ENCODE peak calls at places on chromosomes 16 and 17, in ten cellular contexts. G is GM06990, N is fibroblast of pulmonary artery, L is lung, J is AG04449, Q is mammary epithelial cell, V is right atrium auricular region, H is mesendoderm, O is H7, R is astrocyte of the spinal cord. M is an unnamed sample.
A peak's percentile ranks its signal among the peaks of the same experiment; 100 is the strongest.

GRCh38 chr17:71071041-71071440 is 901.7 kb downstream of the KCNJ2 start:
- DNase-seq in G (no peak), V (no peak), J (no peak), L (no peak), O (no peak), R (no peak), N (no peak), Q (no peak), H (no peak), M (no peak)

GRCh38 chr17:74430706-74431567 is 951 bp upstream of the GPRC5C start:
- DNase-seq in L (peak; percentile 86), R (peak; percentile 44), Q (peak; percentile 89), J (no peak), V (peak; percentile 76), O (peak; percentile 89), H (peak; percentile 74), N (peak; percentile 88), G (peak; percentile 72), M (no peak)

GRCh38 chr17:32345953-32346600 is 3.9 kb upstream of the ZNF207 start:
- DNase-seq in V (no peak), N (no peak), Q (no peak), O (no peak), R (no peak), J (no peak), L (no peak), H (peak; percentile 44), G (no peak), M (no peak)

GRCh38 chr16:23597003-23597756 is 1.1 kb upstream of the NDUFAB1 start:
- DNase-seq in J (no peak), R (no peak), H (peak; percentile 79), V (no peak), O (peak; percentile 55), N (peak; percentile 18), L (no peak), Q (no peak), G (peak; percentile 11), M (no peak)

GRCh38 chr17:64533784-64534183 is 27.0 kb downstream of the CEP95 start:
- DNase-seq in O (no peak), G (no peak), R (no peak), Q (no peak), J (no peak), L (no peak), V (no peak), N (no peak), H (no peak), M (no peak)

GRCh38 chr17:16484445-16485169 is 7.4 kb downstream of the LRRC75A start:
- DNase-seq in G (no peak), R (no peak), H (peak; percentile 54), Q (no peak), O (peak; percentile 77), N (no peak), V (no peak), L (no peak), J (no peak), M (no peak)

GRCh38 chr16:2229091-2229490 is 5.7 kb downstream of the E4F1 start:
- DNase-seq in H (no peak), Q (no peak), R (no peak), J (no peak), V (no peak), L (no peak), G (no peak), N (no peak), O (no peak), M (no peak)

GRCh38 chr16:31480851-31481250 is 2.1 kb upstream of the SLC5A2 start:
- DNase-seq in J (no peak), L (no peak), N (peak; percentile 44), R (no peak), H (no peak), V (no peak), Q (no peak), G (no peak), O (no peak), M (no peak)

GRCh38 chr17:45290269-45290765 is 26.5 kb downstream of the MAP3K14 start:
- DNase-seq in J (no peak), H (no peak), N (no peak), R (no peak), O (no peak), V (no peak), G (no peak), Q (no peak), L (no peak), M (no peak)

GRCh38 chr17:50205931-50206505 is 4.6 kb upstream of the COL1A1 start:
- DNase-seq in V (no peak), J (no peak), Q (no peak), N (no peak), O (peak; percentile 37), G (no peak), H (no peak), L (no peak), R (no peak), M (no peak)

GRCh38 chr16:57374067-57374534 is 1.8 kb downstream of the CX3CL1 start:
- DNase-seq in V (no peak), Q (peak; percentile 80), R (no peak), J (no peak), L (no peak), O (peak; percentile 18), H (no peak), N (peak; percentile 66), G (no peak), M (no peak)

GRCh38 chr17:33922971-33923370 is 332.1 kb upstream of the CCL2 start:
- DNase-seq in N (no peak), J (no peak), H (no peak), R (no peak), Q (no peak), L (no peak), G (no peak), O (no peak), V (no peak), M (no peak)

GRCh38 chr16:10181196-10182162 is 749 bp downstream of the GRIN2A start:
- DNase-seq in L (peak; percentile 52), V (peak; percentile 11), N (peak; percentile 54), J (no peak), O (peak; percentile 94), G (peak; percentile 78), R (peak; percentile 67), H (peak; percentile 89), Q (peak; percentile 63), M (no peak)

GRCh38 chr16:50842013-50842505 is 100.2 kb downstream of the CYLD start:
- DNase-seq in R (no peak), L (no peak), H (no peak), Q (no peak), G (no peak), J (no peak), V (no peak), N (no peak), O (peak; percentile 42), M (no peak)

GRCh38 chr17:4143563-4144410 is 790 bp downstream of the CYB5D2 start:
- DNase-seq in H (peak; percentile 96), O (peak; percentile 93), G (peak; percentile 97), J (peak; percentile 65), R (peak; percentile 95), V (peak; percentile 93), N (peak; percentile 95), L (peak; percentile 88), Q (peak; percentile 88), M (peak; percentile 81)

GRCh38 chr17:9211133-9211765 is 189.9 kb downstream of the NTN1 start:
- DNase-seq in H (peak; percentile 82), G (no peak), J (no peak), Q (no peak), R (no peak), N (no peak), V (no peak), O (peak; percentile 44), L (no peak), M (no peak)

GRCh38 chr17:6461792-6462524 is 17.7 kb downstream of the PIMREG start:
- DNase-seq in H (peak; percentile 72), N (no peak), R (no peak), Q (no peak), O (peak; percentile 91), L (no peak), G (no peak), J (no peak), V (no peak), M (no peak)

GRCh38 chr17:61926831-61927210 is 961 bp downstream of the INTS2 start:
- DNase-seq in Q (no peak), O (no peak), N (no peak), V (no peak), J (no peak), G (no peak), L (no peak), R (peak; percentile 29), H (no peak), M (no peak)
- H3K4me3 ChIP-seq in Q (peak overlapping the region; percentile 65), O (peak overlapping the region; percentile 89), N (peak overlapping the region; percentile 92), V (peak overlapping the region; percentile 62), J (peak overlapping the region; percentile 89), G (peak overlapping the region; percentile 87), L (peak overlapping the region; percentile 71), R (peak overlapping the region; percentile 88), H (peak overlapping the region; percentile 84), M (peak overlapping the region; percentile 93)

GRCh38 chr17:8002646-8003593 is 505 bp downstream of the GUCY2D start:
- DNase-seq in Q (no peak), V (no peak), O (peak; percentile 86), J (no peak), L (no peak), G (no peak), R (no peak), H (no peak), N (no peak), M (no peak)
- H3K4me3 ChIP-seq in Q (no peak overlapping the region), V (peak overlapping the region; percentile 24), O (peak overlapping the region; percentile 28), J (no peak overlapping the region), L (no peak overlapping the region), G (no peak overlapping the region), R (no peak overlapping the region), H (no peak overlapping the region), N (no peak overlapping the region), M (no peak overlapping the region)

GRCh38 chr17:57489321-57489720 is 233.0 kb downstream of the MSI2 start:
- DNase-seq in V (no peak), J (no peak), Q (no peak), H (no peak), G (no peak), R (no peak), N (no peak), L (no peak), O (no peak), M (no peak)
- H3K4me3 ChIP-seq in V (no peak overlapping the region), J (no peak overlapping the region), Q (no peak overlapping the region), H (no peak overlapping the region), G (no peak overlapping the region), R (no peak overlapping the region), N (no peak overlapping the region), L (no peak overlapping the region), O (no peak overlapping the region), M (no peak overlapping the region)

GRCh38 chr17:28042657-28042720 is at the start of gene NLK:
- DNase-seq in O (no peak), H (no peak), V (no peak), R (no peak), L (no peak), Q (no peak), G (no peak), N (no peak), J (no peak), M (no peak)

GRCh38 chr17:28042721-28043291 is 329 bp downstream of the NLK start:
- DNase-seq in N (no peak), G (no peak), O (no peak), V (no peak), Q (no peak), J (no peak), R (no peak), L (no peak), H (no peak), M (no peak)

GRCh38 chr17:28041844-28042656 is 427 bp upstream of the NLK start:
- DNase-seq in O (peak; percentile 33), V (no peak), Q (no peak), N (no peak), J (no peak), H (peak; percentile 36), L (no peak), G (no peak), R (no peak), M (no peak)

GRCh38 chr17:28045304-28045703 is 2.8 kb downstream of the NLK start:
- DNase-seq in N (no peak), R (no peak), J (no peak), L (no peak), H (no peak), V (no peak), O (no peak), Q (no peak), G (no peak), M (no peak)

GRCh38 chr17:28043296-28043695 is 819 bp downstream of the NLK start:
- DNase-seq in N (no peak), G (no peak), L (no peak), O (no peak), J (no peak), R (no peak), V (no peak), H (no peak), Q (no peak), M (no peak)
- H3K4me3 ChIP-seq in N (peak overlapping the region; percentile 80), G (peak overlapping the region; percentile 36), L (no peak overlapping the region), O (no peak overlapping the region), J (peak overlapping the region; percentile 39), R (no peak overlapping the region), V (no peak overlapping the region), H (no peak overlapping the region), Q (peak overlapping the region; percentile 20), M (no peak overlapping the region)